ENCODE peak calls at places on chromosomes 11 and 22, in seven cellular contexts. One of them, this sample, is unnamed.

GRCh38 chr22:49541451-49542230 is 286.0 kb downstream of the BRD1 start:
- DNase-seq in chondrocyte: no peak
- DNase-seq in upper lobe of left lung: peak
- DNase-seq in effector CD4-positive, alpha-beta T cell: no peak
- DNase-seq in NB4: no peak
- DNase-seq in activated CD4-positive, CD25-positive, alpha-beta regulatory T cell treated with anti-CD3 and anti-CD28 coated beads, Interleukin-2, amount 50 U/mL, for 72 hours: no peak
- DNase-seq in SHP77 treated with DMSO at 0.1 percent for 48 hours: no peak
- DNase-seq in this sample: no peak

GRCh38 chr11:12189543-12190235 is 79.3 kb downstream of the MICAL2 start:
- DNase-seq in chondrocyte: no peak
- DNase-seq in upper lobe of left lung: no peak
- DNase-seq in effector CD4-positive, alpha-beta T cell: no peak
- DNase-seq in NB4: no peak
- DNase-seq in activated CD4-positive, CD25-positive, alpha-beta regulatory T cell treated with anti-CD3 and anti-CD28 coated beads, Interleukin-2, amount 50 U/mL, for 72 hours: no peak
- DNase-seq in SHP77 treated with DMSO at 0.1 percent for 48 hours: peak
- DNase-seq in this sample: peak

GRCh38 chr11:28903716-28904115 is 795.5 kb downstream of the METTL15 start:
- DNase-seq in chondrocyte: no peak
- DNase-seq in upper lobe of left lung: no peak
- DNase-seq in effector CD4-positive, alpha-beta T cell: no peak
- DNase-seq in NB4: no peak
- DNase-seq in activated CD4-positive, CD25-positive, alpha-beta regulatory T cell treated with anti-CD3 and anti-CD28 coated beads, Interleukin-2, amount 50 U/mL, for 72 hours: no peak
- DNase-seq in SHP77 treated with DMSO at 0.1 percent for 48 hours: no peak
- DNase-seq in this sample: no peak

GRCh38 chr22:49715450-49715849 is 112.2 kb downstream of the BRD1 start:
- DNase-seq in chondrocyte: no peak
- DNase-seq in upper lobe of left lung: no peak
- DNase-seq in effector CD4-positive, alpha-beta T cell: no peak
- DNase-seq in NB4: peak
- DNase-seq in activated CD4-positive, CD25-positive, alpha-beta regulatory T cell treated with anti-CD3 and anti-CD28 coated beads, Interleukin-2, amount 50 U/mL, for 72 hours: no peak
- DNase-seq in SHP77 treated with DMSO at 0.1 percent for 48 hours: no peak
- DNase-seq in this sample: no peak

GRCh38 chr22:39117585-39118191 is 20.6 kb downstream of the APOBEC3H start:
- DNase-seq in chondrocyte: no peak
- DNase-seq in upper lobe of left lung: peak
- DNase-seq in effector CD4-positive, alpha-beta T cell: peak
- DNase-seq in NB4: peak
- DNase-seq in activated CD4-positive, CD25-positive, alpha-beta regulatory T cell treated with anti-CD3 and anti-CD28 coated beads, Interleukin-2, amount 50 U/mL, for 72 hours: peak
- DNase-seq in SHP77 treated with DMSO at 0.1 percent for 48 hours: peak
- DNase-seq in this sample: no peak

GRCh38 chr22:36640106-36640672 is 63.4 kb downstream of the CACNG2 start:
- DNase-seq in chondrocyte: no peak
- DNase-seq in upper lobe of left lung: no peak
- DNase-seq in effector CD4-positive, alpha-beta T cell: no peak
- DNase-seq in NB4: no peak
- DNase-seq in activated CD4-positive, CD25-positive, alpha-beta regulatory T cell treated with anti-CD3 and anti-CD28 coated beads, Interleukin-2, amount 50 U/mL, for 72 hours: no peak
- DNase-seq in SHP77 treated with DMSO at 0.1 percent for 48 hours: peak
- DNase-seq in this sample: no peak

GRCh38 chr11:130308925-130309324 is 5.8 kb downstream of the ZBTB44 start:
- DNase-seq in chondrocyte: no peak
- DNase-seq in upper lobe of left lung: no peak
- DNase-seq in effector CD4-positive, alpha-beta T cell: no peak
- DNase-seq in NB4: no peak
- DNase-seq in activated CD4-positive, CD25-positive, alpha-beta regulatory T cell treated with anti-CD3 and anti-CD28 coated beads, Interleukin-2, amount 50 U/mL, for 72 hours: no peak
- DNase-seq in SHP77 treated with DMSO at 0.1 percent for 48 hours: no peak
- DNase-seq in this sample: no peak

GRCh38 chr11:34977039-34977906 is 60.9 kb downstream of the PDHX start:
- DNase-seq in chondrocyte: no peak
- DNase-seq in upper lobe of left lung: no peak
- DNase-seq in effector CD4-positive, alpha-beta T cell: no peak
- DNase-seq in NB4: peak
- DNase-seq in activated CD4-positive, CD25-positive, alpha-beta regulatory T cell treated with anti-CD3 and anti-CD28 coated beads, Interleukin-2, amount 50 U/mL, for 72 hours: no peak
- DNase-seq in SHP77 treated with DMSO at 0.1 percent for 48 hours: no peak
- DNase-seq in this sample: no peak

GRCh38 chr11:31443802-31444201 is 65.6 kb downstream of the IMMP1L start:
- DNase-seq in chondrocyte: no peak
- DNase-seq in upper lobe of left lung: no peak
- DNase-seq in effector CD4-positive, alpha-beta T cell: no peak
- DNase-seq in NB4: no peak
- DNase-seq in activated CD4-positive, CD25-positive, alpha-beta regulatory T cell treated with anti-CD3 and anti-CD28 coated beads, Interleukin-2, amount 50 U/mL, for 72 hours: no peak
- DNase-seq in SHP77 treated with DMSO at 0.1 percent for 48 hours: no peak
- DNase-seq in this sample: no peak

GRCh38 chr11:26753738-26754504 is 32.1 kb upstream of the SLC5A12 start:
- DNase-seq in chondrocyte: no peak
- DNase-seq in upper lobe of left lung: peak
- DNase-seq in effector CD4-positive, alpha-beta T cell: no peak
- DNase-seq in NB4: peak
- DNase-seq in activated CD4-positive, CD25-positive, alpha-beta regulatory T cell treated with anti-CD3 and anti-CD28 coated beads, Interleukin-2, amount 50 U/mL, for 72 hours: no peak
- DNase-seq in SHP77 treated with DMSO at 0.1 percent for 48 hours: no peak
- DNase-seq in this sample: no peak